ENCODE peak calls at places on chromosomes 11 and 22, in seven cellular contexts. N is adrenal gland, K is psoas muscle, R is mucosa of descending colon, T is A549, E is spleen, H is breast epithelium. W is an unnamed sample.

GRCh38 chr11:47171856-47172255 is 4.8 kb downstream of the ARFGAP2 start:
- DNase-seq in T (no peak), H (no peak), E (no peak), N (no peak), R (no peak), K (no peak), W (no peak)

GRCh38 chr22:46845281-46846153 is 83.1 kb downstream of the TBC1D22A start:
- DNase-seq in T (peak), R (no peak), H (no peak), K (no peak), N (no peak), E (no peak), W (peak)

GRCh38 chr11:102900346-102900745 is 25.6 kb upstream of the MMP12 start:
- DNase-seq in E (no peak), T (no peak), N (no peak), R (no peak), H (no peak), K (no peak), W (no peak)

GRCh38 chr11:76962583-76963416 is 71.4 kb upstream of the B3GNT6 start:
- DNase-seq in N (no peak), T (no peak), K (no peak), R (no peak), E (no peak), H (no peak), W (peak)

GRCh38 chr11:59761985-59762384 is 6.8 kb downstream of the STX3 start:
- DNase-seq in E (no peak), R (no peak), H (no peak), N (peak), T (no peak), K (no peak), W (no peak)

GRCh38 chr11:64102005-64102738 is 63.7 kb downstream of the MACROD1 start:
- DNase-seq in H (no peak), R (no peak), N (no peak), K (peak), E (no peak), T (no peak), W (no peak)

GRCh38 chr11:44815917-44816456 is 89.2 kb downstream of the TSPAN18 start:
- DNase-seq in N (no peak), H (no peak), E (peak), R (no peak), T (no peak), K (no peak), W (no peak)

GRCh38 chr11:57668467-57668890 is 565 bp downstream of the ZDHHC5 start:
- DNase-seq in T (no peak), N (no peak), H (no peak), E (no peak), R (no peak), K (no peak), W (no peak)

GRCh38 chr22:26409705-26410376 is 19.2 kb upstream of the ASPHD2 start:
- DNase-seq in T (no peak), N (no peak), R (no peak), E (no peak), H (no peak), K (no peak), W (no peak)

GRCh38 chr11:42048141-42048540 is 588.7 kb upstream of the LRRC4C start:
- DNase-seq in K (no peak), R (no peak), H (no peak), N (no peak), T (no peak), E (no peak), W (peak)

GRCh38 chr11:13970986-13971385 is 8.5 kb downstream of the SPON1 start:
- DNase-seq in R (peak), H (peak), N (no peak), E (no peak), T (peak), K (no peak), W (no peak)

GRCh38 chr22:44664149-44664548 is 37.9 kb upstream of the PRR5 start:
- DNase-seq in N (peak), K (peak), H (peak), R (peak), E (peak), T (no peak), W (no peak)

GRCh38 chr11:36375348-36376314 is 79.5 kb downstream of the PRR5L start:
- DNase-seq in K (no peak), T (no peak), E (no peak), N (no peak), R (no peak), H (no peak), W (no peak)

GRCh38 chr22:31829505-31829904 is 75.7 kb downstream of the DEPDC5 start:
- DNase-seq in H (no peak), N (peak), E (no peak), K (peak), T (peak), R (no peak), W (no peak)

GRCh38 chr22:50441428-50441993 is 33.3 kb downstream of the SBF1 start:
- DNase-seq in T (no peak), K (peak), N (no peak), E (no peak), H (no peak), R (peak), W (no peak)

GRCh38 chr22:23888615-23889401 is 5.4 kb upstream of the MIF start:
- DNase-seq in H (no peak), R (no peak), E (no peak), N (peak), K (no peak), T (peak), W (no peak)

GRCh38 chr22:21443057-21443734 is 24.0 kb upstream of the TMEM191C start:
- DNase-seq in T (no peak), R (peak), N (no peak), H (no peak), K (peak), E (peak), W (no peak)

GRCh38 chr22:29079218-29079901 is 6.5 kb downstream of the KREMEN1 start:
- DNase-seq in H (no peak), R (peak), K (no peak), E (no peak), N (no peak), T (no peak), W (peak)

GRCh38 chr22:19652316-19652715 is 62.0 kb upstream of the SEPTIN5 start:
- DNase-seq in T (no peak), N (no peak), K (no peak), R (no peak), E (no peak), H (no peak), W (no peak)

GRCh38 chr11:26227311-26227710 is 104.6 kb upstream of the ANO3 start:
- DNase-seq in H (no peak), R (no peak), N (no peak), T (peak), E (no peak), K (no peak), W (peak)

GRCh38 chr22:45216133-45217003 is 24.3 kb downstream of the KIAA0930 start:
- DNase-seq in H (no peak), T (no peak), K (no peak), E (peak), N (no peak), R (no peak), W (no peak)

GRCh38 chr11:105100976-105101630 is 38.5 kb downstream of the CARD18 start:
- DNase-seq in N (no peak), R (no peak), T (no peak), H (no peak), E (no peak), K (no peak), W (no peak)

GRCh38 chr11:58530236-58530635 is 22.3 kb upstream of the OR5B21 start:
- DNase-seq in N (no peak), T (no peak), R (no peak), K (no peak), H (no peak), E (no peak), W (no peak)

GRCh38 chr11:132142554-132142953 is 772.1 kb downstream of the NTM start:
- DNase-seq in K (no peak), E (no peak), N (peak), T (no peak), R (no peak), H (no peak), W (no peak)

GRCh38 chr11:224424-224823 is 11.7 kb downstream of the SIRT3 start:
- DNase-seq in E (no peak), K (no peak), N (no peak), H (no peak), T (no peak), R (no peak), W (no peak)

GRCh38 chr11:47714554-47715081 is 551 bp downstream of the AGBL2 start:
- DNase-seq in N (peak), T (peak), K (peak), R (no peak), H (no peak), E (peak), W (no peak)

GRCh38 chr11:67276821-67277230 is 10.6 kb downstream of the GRK2 start:
- DNase-seq in N (peak), T (no peak), H (no peak), R (peak), E (peak), K (peak), W (no peak)

GRCh38 chr22:40531951-40532900 is 104.3 kb downstream of the MRTFA start:
- DNase-seq in H (no peak), N (no peak), E (no peak), K (no peak), T (no peak), R (no peak), W (no peak)

GRCh38 chr11:104654414-104654813 is 243.8 kb downstream of the CASP12 start:
- DNase-seq in H (no peak), R (no peak), T (no peak), E (no peak), N (no peak), K (no peak), W (no peak)

GRCh38 chr11:108112059-108112458 is 9.3 kb upstream of the ACAT1 start:
- DNase-seq in T (no peak), K (no peak), H (no peak), R (no peak), N (no peak), E (no peak), W (no peak)

GRCh38 chr11:61270354-61271070 is 24.6 kb downstream of the VWCE start:
- DNase-seq in T (no peak), E (no peak), H (no peak), N (no peak), R (no peak), K (no peak), W (no peak)

GRCh38 chr22:21972293-21972779 is 10.3 kb downstream of the TOP3B start:
- DNase-seq in H (no peak), E (no peak), N (peak), K (peak), R (no peak), T (peak), W (no peak)

GRCh38 chr11:61041755-61042518 is 60.4 kb upstream of the CD5 start:
- DNase-seq in E (peak), T (peak), K (no peak), N (peak), R (peak), H (no peak), W (no peak)

GRCh38 chr11:121129362-121130340 is 28.6 kb downstream of the TECTA start:
- DNase-seq in E (no peak), T (no peak), K (no peak), N (no peak), R (no peak), H (no peak), W (no peak)

GRCh38 chr11:67118059-67118766 is 850 bp upstream of the KDM2A start:
- DNase-seq in N (peak), R (peak), T (peak), K (peak), E (peak), H (peak), W (no peak)

GRCh38 chr11:101862410-101863233 is 52.2 kb upstream of the CEP126 start:
- DNase-seq in T (peak), K (no peak), R (no peak), H (no peak), E (no peak), N (peak), W (peak)

GRCh38 chr11:31798057-31799035 is 12.8 kb downstream of the PAX6 start:
- DNase-seq in E (peak), H (no peak), K (no peak), R (no peak), T (no peak), N (no peak), W (no peak)
- TF ChIP-seq CTCF in E (no peak), H (no peak), K (no peak), R (no peak), T (no peak), N (no peak), W (no peak)

GRCh38 chr22:39439170-39439569 is 17.6 kb upstream of the MGAT3 start:
- DNase-seq in T (peak), K (no peak), E (no peak), N (no peak), H (no peak), R (no peak), W (no peak)

GRCh38 chr22:39434721-39435120 is 22.1 kb upstream of the MGAT3 start:
- DNase-seq in T (no peak), N (peak), H (no peak), E (no peak), R (no peak), K (no peak), W (no peak)

GRCh38 chr22:39434243-39434653 is 22.6 kb upstream of the MGAT3 start:
- DNase-seq in H (peak), T (no peak), E (no peak), R (no peak), K (peak), N (peak), W (no peak)

GRCh38 chr22:39435616-39436015 is 21.2 kb upstream of the MGAT3 start:
- DNase-seq in T (no peak), E (no peak), H (no peak), N (peak), K (no peak), R (no peak), W (no peak)

DNA sequence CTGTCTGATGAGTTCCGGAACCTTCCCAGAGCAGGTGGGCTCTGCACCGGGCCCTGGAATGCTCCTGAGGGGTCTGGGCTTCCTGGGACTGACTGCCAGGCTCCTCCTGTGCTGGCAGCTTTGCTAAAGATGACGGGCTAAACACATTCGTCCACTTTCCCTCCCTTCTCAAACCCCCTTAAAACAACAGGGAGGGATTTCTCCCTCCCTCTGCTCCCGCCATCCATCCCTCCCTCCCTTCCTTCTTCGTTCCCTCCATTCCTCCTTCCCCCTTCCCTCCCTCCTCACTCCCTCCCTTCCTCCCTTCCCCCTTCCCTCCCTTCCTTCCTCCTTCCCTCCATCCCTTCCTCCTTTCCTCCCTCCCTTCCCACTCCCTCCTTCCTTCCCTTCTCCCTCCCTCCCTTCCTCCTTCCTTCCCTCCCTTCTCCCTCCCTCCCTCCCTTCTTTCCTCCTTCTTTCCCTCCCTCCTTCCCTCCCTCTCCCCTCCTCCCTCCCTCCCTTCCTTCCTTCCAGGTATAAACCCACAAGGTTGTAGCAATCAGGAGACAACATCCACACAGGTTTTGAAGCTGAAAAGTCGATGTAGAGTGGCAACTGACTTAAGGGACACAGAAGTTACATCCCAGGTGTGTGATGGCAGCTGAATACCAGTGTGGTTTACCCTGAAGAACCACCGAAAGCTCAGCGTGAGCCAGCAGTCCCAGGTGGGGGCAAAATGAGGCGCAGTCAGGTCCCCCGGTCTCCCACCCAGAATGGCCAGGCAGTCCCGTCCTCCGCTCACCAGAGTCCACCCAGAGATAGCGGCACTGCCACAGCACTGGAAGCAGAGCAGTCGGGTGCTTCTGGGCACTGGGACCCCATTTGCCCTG is 18.7 kb upstream of the MGAT3 start:
- DNase-seq in R (no peak), H (no peak), N (no peak), K (no peak), E (no peak), T (no peak), W (no peak)
- H3K4me3 ChIP-seq in R (no peak), H (peak), N (no peak), K (peak), E (no peak), T (no peak), W (no peak)

GRCh38 chr11:93775289-93775688 is 8.8 kb upstream of the MED17 start:
- DNase-seq in T (peak), E (no peak), N (no peak), H (no peak), K (no peak), R (no peak), W (no peak)
- TF ChIP-seq CTCF in T (no peak), E (no peak), N (no peak), H (no peak), K (no peak), R (no peak), W (no peak)

DNA sequence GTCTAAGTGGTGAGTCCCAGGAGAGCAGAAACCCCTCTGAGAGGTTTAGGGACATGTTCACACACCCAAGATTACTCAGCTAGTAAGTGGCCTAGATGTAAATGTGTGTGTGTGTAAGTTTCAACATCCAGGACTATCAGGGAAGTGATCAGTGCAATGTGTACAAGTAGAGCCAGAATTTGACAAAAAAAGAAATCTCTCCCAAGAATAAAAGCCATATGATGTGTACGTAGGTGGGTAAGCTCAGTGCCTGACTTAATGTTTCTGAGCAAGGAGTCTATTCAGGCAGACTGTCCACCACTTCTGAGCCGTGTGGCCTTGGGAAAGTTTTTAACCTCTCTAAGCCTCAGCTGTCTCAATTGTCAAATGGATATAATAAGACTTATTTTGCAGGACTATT is 133.8 kb upstream of the NAV2 start:
- DNase-seq in H (no peak), T (no peak), K (no peak), N (no peak), R (no peak), E (no peak), W (no peak)
- H3K4me3 ChIP-seq in H (no peak), T (no peak), K (no peak), N (no peak), R (no peak), E (no peak), W (no peak)

DNA sequence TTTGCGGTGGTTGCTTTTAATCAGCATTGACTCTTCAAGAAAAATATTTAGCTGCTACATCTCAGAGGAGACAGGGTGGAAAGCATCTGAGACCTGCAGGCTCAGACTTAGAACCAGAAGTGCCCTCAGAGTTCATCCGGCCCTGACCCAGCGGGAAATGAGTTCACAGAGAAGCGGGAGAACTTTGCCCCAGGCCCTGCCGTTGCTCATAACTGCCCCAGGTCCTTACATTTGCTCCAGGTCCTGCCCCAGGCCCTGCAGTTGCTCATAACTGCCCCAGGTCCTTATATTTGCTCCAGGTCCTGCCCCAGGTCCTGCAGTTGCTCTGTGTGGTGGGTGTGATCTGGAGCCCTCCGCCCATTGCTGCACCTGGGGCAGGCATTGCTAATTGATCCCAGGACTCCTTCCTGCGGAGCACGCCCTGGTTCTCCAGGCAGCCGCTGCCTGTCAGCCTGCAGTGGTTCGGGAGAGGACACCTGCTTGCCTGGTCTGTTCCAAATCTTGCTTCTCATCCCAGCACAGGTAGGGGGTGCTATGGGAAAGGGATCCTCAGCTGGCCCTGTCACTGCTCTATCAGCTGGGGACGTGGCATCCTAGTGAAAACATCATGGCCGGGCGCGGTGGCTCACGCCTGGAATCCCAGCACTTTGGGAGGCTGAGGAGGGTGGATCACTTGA is 58.1 kb upstream of the PPP6R3 start:
- DNase-seq in K (no peak), E (no peak), N (no peak), T (no peak), R (no peak), H (no peak), W (no peak)
- TF ChIP-seq CTCF in K (no peak), E (no peak), N (no peak), T (no peak), R (no peak), H (no peak), W (peak)

GRCh38 chr11:9367551-9367950 is 16.9 kb upstream of the IPO7 start:
- DNase-seq in R (no peak), E (no peak), K (no peak), N (no peak), T (no peak), H (no peak), W (no peak)

GRCh38 chr11:9362393-9362863 is 22.0 kb upstream of the IPO7 start:
- DNase-seq in N (peak), T (no peak), E (no peak), K (no peak), H (no peak), R (no peak), W (no peak)

GRCh38 chr11:9363954-9364912 is 20.2 kb upstream of the IPO7 start:
- DNase-seq in H (peak), K (peak), T (peak), E (peak), R (peak), N (peak), W (peak)
- H3K4me3 ChIP-seq in H (peak), K (peak), T (peak), E (peak), R (peak), N (peak), W (peak)